ENCODE peak calls at places on chromosomes 12 and 14, in five cellular contexts. M is SW480, A is astrocyte of the spinal cord, I is caudate nucleus, V is HL-60. R is an unnamed sample.

GRCh38 chr12:65791400-65791799 is 32.9 kb upstream of the HMGA2 start:
- DNase-seq in M (no peak), A (no peak), I (no peak), V (no peak), R (no peak)

GRCh38 chr12:128455849-128456248 is 188.9 kb downstream of the TMEM132C start:
- DNase-seq in M (no peak), A (no peak), I (no peak), V (no peak), R (no peak)

GRCh38 chr12:76083761-76084276 is 666 bp downstream of the NAP1L1 start:
- DNase-seq in M (peak), A (peak), I (peak), V (no peak), R (peak)

GRCh38 chr12:124506145-124506831 is 61.1 kb downstream of the NCOR2 start:
- DNase-seq in M (no peak), A (peak), I (no peak), V (peak), R (peak)

GRCh38 chr14:85532981-85533820 is 3.3 kb downstream of the FLRT2 start:
- DNase-seq in M (no peak), A (peak), I (peak), V (no peak), R (peak)

GRCh38 chr14:91291786-91292405 is 47.4 kb upstream of the GPR68 start:
- DNase-seq in M (no peak), A (no peak), I (no peak), V (no peak), R (no peak)

GRCh38 chr12:5173511-5174011 is 129.9 kb downstream of the KCNA5 start:
- DNase-seq in M (no peak), A (no peak), I (no peak), V (no peak), R (no peak)

GRCh38 chr14:91934554-91935285 is 12.8 kb downstream of the FBLN5 start:
- DNase-seq in M (no peak), A (no peak), I (no peak), V (no peak), R (no peak)

GRCh38 chr12:132214906-132215643 is 70.8 kb downstream of the NOC4L start:
- DNase-seq in M (peak), A (no peak), I (no peak), V (no peak), R (no peak)

GRCh38 chr12:70643927-70644326 is 6.7 kb upstream of the PTPRB start:
- DNase-seq in M (no peak), A (no peak), I (no peak), V (no peak), R (no peak)

GRCh38 chr12:108972226-108972757 is 48.6 kb downstream of the SVOP start:
- DNase-seq in M (no peak), A (no peak), I (no peak), V (peak), R (no peak)

GRCh38 chr12:94597268-94597667 is 53.1 kb downstream of the TMCC3 start:
- DNase-seq in M (no peak), A (no peak), I (no peak), V (no peak), R (no peak)

GRCh38 chr12:89951050-89951693 is 242.5 kb upstream of the ATP2B1 start:
- DNase-seq in M (peak), A (peak), I (no peak), V (no peak), R (no peak)

GRCh38 chr14:77830692-77831091 is 30.8 kb downstream of the ADCK1 start:
- DNase-seq in M (peak), A (no peak), I (no peak), V (no peak), R (no peak)

GRCh38 chr12:117850048-117850447 is 118.7 kb downstream of the KSR2 start:
- DNase-seq in M (peak), A (peak), I (no peak), V (no peak), R (no peak)

GRCh38 chr12:83800022-83800421 is 1112.6 kb downstream of the SLC6A15 start:
- DNase-seq in M (no peak), A (no peak), I (no peak), V (no peak), R (no peak)

GRCh38 chr12:101001669-101002068 is 207.1 kb downstream of the ANO4 start:
- DNase-seq in M (no peak), A (no peak), I (no peak), V (no peak), R (no peak)

GRCh38 chr12:80924437-80924836 is 13.3 kb downstream of the LIN7A start:
- DNase-seq in M (no peak), A (no peak), I (no peak), V (no peak), R (no peak)

GRCh38 chr12:1013618-1014489 is 22.8 kb downstream of the ERC1 start:
- DNase-seq in M (no peak), A (peak), I (no peak), V (no peak), R (no peak)

GRCh38 chr12:54740882-54741281 is 92.7 kb upstream of the DCD start:
- DNase-seq in M (no peak), A (no peak), I (no peak), V (no peak), R (no peak)

GRCh38 chr12:40188558-40189320 is 36.1 kb upstream of the LRRK2 start:
- DNase-seq in M (no peak), A (no peak), I (no peak), V (no peak), R (no peak)

GRCh38 chr12:27245039-27245438 is 953 bp downstream of the STK38L start:
- DNase-seq in M (no peak), A (peak), I (no peak), V (no peak), R (no peak)

GRCh38 chr14:47675239-47675488 is 241 bp downstream of the MDGA2 start:
- DNase-seq in M (no peak), A (no peak), I (no peak), V (no peak), R (no peak)

GRCh38 chr14:26199096-26199495 is 398.7 kb downstream of the NOVA1 start:
- DNase-seq in M (no peak), A (no peak), I (no peak), V (no peak), R (no peak)

GRCh38 chr14:54322668-54323380 is 74.0 kb upstream of the CDKN3 start:
- DNase-seq in M (no peak), A (no peak), I (no peak), V (no peak), R (no peak)

GRCh38 chr12:47225356-47225755 is 145.6 kb upstream of the AMIGO2 start:
- DNase-seq in M (no peak), A (no peak), I (no peak), V (no peak), R (no peak)

GRCh38 chr14:71648725-71649124 is 283.5 kb upstream of the RGS6 start:
- DNase-seq in M (no peak), A (no peak), I (no peak), V (no peak), R (no peak)

GRCh38 chr14:75720828-75721227 is 59.8 kb downstream of the TTLL5 start:
- DNase-seq in M (no peak), A (peak), I (peak), V (no peak), R (peak)

GRCh38 chr14:94113490-94113889 is 3.0 kb downstream of the IFI27 start:
- DNase-seq in M (no peak), A (peak), I (no peak), V (no peak), R (no peak)

R was measured in substantia nigra.